ENCODE peak calls at places on chromosomes 7 and 10, in five cellular contexts. D is Panc1; E is OCI-LY7; L is CD4-positive, CD25-positive, alpha-beta regulatory T cell; N is tibial artery. P is an unnamed sample.

GRCh38 chr7:3549598-3549997 is 248.5 kb downstream of the SDK1 start:
- DNase-seq in D (no peak), E (no peak), L (no peak), N (no peak), P (no peak)

GRCh38 chr10:19592276-19592675 is 224.0 kb upstream of the PLXDC2 start:
- DNase-seq in D (no peak), E (no peak), L (no peak), N (no peak), P (no peak)

GRCh38 chr7:73701357-73701995 is 18.0 kb downstream of the STX1A start:
- DNase-seq in D (peak; percentile 76), E (peak; percentile 35), L (peak; percentile 29), N (no peak), P (peak; percentile 63)

GRCh38 chr7:105911961-105912575 is 35.7 kb upstream of the ATXN7L1 start:
- DNase-seq in D (no peak), E (no peak), L (no peak), N (no peak), P (no peak)

GRCh38 chr10:122525788-122526187 is 34.8 kb upstream of the DMBT1 start:
- DNase-seq in D (no peak), E (no peak), L (no peak), N (no peak), P (peak; percentile 45)

GRCh38 chr7:42770106-42770505 is 141.8 kb downstream of the C7orf25 start:
- DNase-seq in D (no peak), E (no peak), L (no peak), N (no peak), P (no peak)

GRCh38 chr10:93992400-93993030 is 1.2 kb upstream of the PLCE1 start:
- DNase-seq in D (no peak), E (no peak), L (no peak), N (no peak), P (peak; percentile 45)

GRCh38 chr7:155000795-155001194 is 2.1 kb downstream of the PAXIP1 start:
- DNase-seq in D (no peak), E (peak; percentile 34), L (peak; percentile 42), N (no peak), P (no peak)

GRCh38 chr7:139776486-139777303 is 1.1 kb downstream of the HIPK2 start:
- DNase-seq in D (no peak), E (peak; percentile 61), L (peak; percentile 64), N (no peak), P (peak; percentile 21)

GRCh38 chr7:92813390-92814024 is 22.9 kb downstream of the CDK6 start:
- DNase-seq in D (no peak), E (peak; percentile 85), L (peak; percentile 70), N (no peak), P (no peak)

GRCh38 chr7:66974986-66975590 is 20.3 kb downstream of the SBDS start:
- DNase-seq in D (no peak), E (no peak), L (no peak), N (no peak), P (peak; percentile 53)

GRCh38 chr10:78913219-78914059 is 155.3 kb upstream of the ZMIZ1 start:
- DNase-seq in D (no peak), E (peak; percentile 58), L (no peak), N (no peak), P (peak; percentile 85)

GRCh38 chr10:3995302-3996210 is 210.5 kb upstream of the KLF6 start:
- DNase-seq in D (no peak), E (no peak), L (no peak), N (no peak), P (no peak)

GRCh38 chr7:55441002-55441401 is 75.9 kb downstream of the LANCL2 start:
- DNase-seq in D (no peak), E (no peak), L (no peak), N (no peak), P (no peak)

GRCh38 chr10:77286851-77287250 is 350.8 kb downstream of the KCNMA1 start:
- DNase-seq in D (no peak), E (no peak), L (no peak), N (no peak), P (no peak)

GRCh38 chr7:157572622-157573021 is 235.8 kb downstream of the DNAJB6 start:
- DNase-seq in D (no peak), E (no peak), L (no peak), N (no peak), P (no peak)

GRCh38 chr10:71433983-71434744 is 37.4 kb downstream of the CDH23 start:
- DNase-seq in D (no peak), E (no peak), L (no peak), N (no peak), P (no peak)

GRCh38 chr10:6074489-6075301 is 12.5 kb upstream of the IL2RA start:
- DNase-seq in D (no peak), E (no peak), L (peak; percentile 52), N (peak; percentile 21), P (no peak)

GRCh38 chr10:78295242-78295641 is 261.6 kb downstream of the RPS24 start:
- DNase-seq in D (no peak), E (no peak), L (no peak), N (no peak), P (no peak)

GRCh38 chr10:59830601-59831259 is 75.6 kb downstream of the CCDC6 start:
- DNase-seq in D (peak; percentile 25), E (peak; percentile 53), L (peak; percentile 34), N (no peak), P (peak; percentile 35)

GRCh38 chr10:125038637-125039036 is 96.7 kb downstream of the ZRANB1 start:
- DNase-seq in D (no peak), E (peak; percentile 29), L (no peak), N (peak; percentile 86), P (no peak)

GRCh38 chr7:42588876-42589275 is 323.0 kb downstream of the C7orf25 start:
- DNase-seq in D (no peak), E (no peak), L (no peak), N (no peak), P (no peak)

GRCh38 chr7:149781921-149782320 is 8.5 kb upstream of the ZNF467 start:
- DNase-seq in D (no peak), E (no peak), L (no peak), N (no peak), P (no peak)

GRCh38 chr7:14420768-14421167 is 431.3 kb upstream of the ETV1 start:
- DNase-seq in D (no peak), E (no peak), L (no peak), N (no peak), P (no peak)

GRCh38 chr7:15828881-15829280 is 142.4 kb upstream of the MEOX2 start:
- DNase-seq in D (no peak), E (no peak), L (no peak), N (no peak), P (peak; percentile 17)

GRCh38 chr7:41870505-41871138 is 167.7 kb upstream of the INHBA start:
- DNase-seq in D (no peak), E (no peak), L (no peak), N (no peak), P (no peak)

GRCh38 chr10:120426306-120426705 is 30.7 kb upstream of the PLPP4 start:
- DNase-seq in D (no peak), E (no peak), L (no peak), N (no peak), P (no peak)

GRCh38 chr10:553233-553632 is 136.2 kb downstream of the DIP2C start:
- DNase-seq in D (no peak), E (no peak), L (no peak), N (no peak), P (peak; percentile 63)

GRCh38 chr10:1211844-1212570 is 155.8 kb downstream of the WDR37 start:
- DNase-seq in D (no peak), E (no peak), L (no peak), N (no peak), P (no peak)

GRCh38 chr7:64990936-64991335 is at the start of gene ZNF117:
- DNase-seq in D (no peak), E (no peak), L (no peak), N (no peak), P (no peak)

DNA sequence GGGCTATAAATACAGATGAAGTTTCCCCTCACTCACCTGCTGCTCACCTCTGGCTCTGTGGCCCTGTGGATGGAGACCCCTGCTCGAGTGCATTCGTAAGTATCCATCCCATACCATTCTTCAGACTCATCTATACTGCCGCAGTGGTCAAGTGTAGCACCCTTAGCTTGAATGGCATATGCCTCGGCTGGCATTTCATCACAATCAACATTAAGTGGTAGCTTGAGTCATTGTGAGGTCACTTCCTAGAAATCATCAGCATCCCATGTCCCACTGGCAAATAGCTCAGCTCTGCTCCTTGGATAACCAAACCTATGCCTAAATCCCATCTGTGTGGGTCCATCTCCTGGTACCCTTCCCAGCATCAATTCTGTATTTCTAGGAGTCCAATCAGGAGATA is 38.2 kb downstream of the MDH2 start:
- DNase-seq in D (no peak), E (no peak), L (no peak), N (no peak), P (no peak)
- H3K27ac ChIP-seq in D (no peak overlapping the region), E (no peak overlapping the region), L (no peak overlapping the region), N (no peak overlapping the region), P (no peak overlapping the region)

GRCh38 chr7:122652851-122653250 is 46.1 kb downstream of the RNF133 start:
- DNase-seq in D (no peak), E (no peak), L (no peak), N (no peak), P (no peak)

GRCh38 chr7:122651451-122651850 is 47.5 kb downstream of the RNF133 start:
- DNase-seq in D (no peak), E (no peak), L (no peak), N (no peak), P (no peak)

GRCh38 chr7:122653685-122654084 is 45.2 kb downstream of the RNF133 start:
- DNase-seq in D (no peak), E (no peak), L (no peak), N (no peak), P (no peak)
- H3K9me3 ChIP-seq in D (no peaks in the 10 kb centered on the region), E (no peaks in the 10 kb centered on the region), L (no peaks in the 10 kb centered on the region), N (no peaks in the 10 kb centered on the region), P (no peaks in the 10 kb centered on the region)

GRCh38 chr10:11298116-11298515 is 280.4 kb downstream of the CELF2 start:
- DNase-seq in D (no peak), E (no peak), L (no peak), N (no peak), P (peak; percentile 24)
- H3K36me3 ChIP-seq in D (no peaks in the 10 kb centered on the region), E (no peaks in the 10 kb centered on the region), L (peaks cover 95% of the 10 kb centered on the region), N (peaks cover 36% of the 10 kb centered on the region), P (peaks cover 50% of the 10 kb centered on the region)

GRCh38 chr10:43376046-43376635 is 4.7 kb downstream of the FXYD4 start:
- DNase-seq in D (no peak), E (no peak), L (no peak), N (peak; percentile 37), P (no peak)

GRCh38 chr10:43377393-43377883 is 6.0 kb downstream of the FXYD4 start:
- DNase-seq in D (no peak), E (no peak), L (no peak), N (peak; percentile 54), P (no peak)

GRCh38 chr10:43376828-43377227 is 5.4 kb downstream of the FXYD4 start:
- DNase-seq in D (no peak), E (peak; percentile 36), L (no peak), N (peak; percentile 58), P (no peak)

GRCh38 chr10:43374194-43374593 is 2.8 kb downstream of the FXYD4 start:
- DNase-seq in D (no peak), E (no peak), L (no peak), N (no peak), P (no peak)

DNA sequence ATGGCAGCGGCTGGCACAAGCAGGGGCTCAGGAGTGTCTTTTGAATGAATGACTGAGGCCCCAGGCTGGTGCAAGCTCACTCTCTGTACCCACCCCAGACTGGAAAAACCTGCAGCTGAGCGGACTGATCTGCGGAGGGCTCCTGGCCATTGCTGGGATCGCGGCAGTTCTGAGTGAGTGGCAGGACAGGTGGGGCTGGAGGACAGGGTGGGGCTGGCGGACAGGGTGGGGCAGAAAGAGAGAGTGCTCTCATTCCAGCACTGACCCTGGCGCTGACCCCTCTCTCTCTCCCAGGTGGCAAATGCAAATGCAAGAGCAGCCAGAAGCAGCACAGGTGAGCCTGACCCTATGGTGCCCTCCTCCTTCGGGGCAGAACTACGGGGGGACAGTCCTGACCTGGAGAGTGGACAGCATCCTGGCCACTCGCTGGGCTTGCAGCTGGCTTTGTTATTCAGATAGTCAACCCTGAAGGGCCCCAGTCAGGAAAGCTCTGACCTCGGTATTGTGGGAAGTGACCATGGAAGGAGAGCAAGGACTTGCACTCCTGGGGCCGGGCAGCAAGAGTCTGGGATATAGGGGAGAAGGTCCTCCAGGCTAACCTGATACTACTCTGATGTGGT is 4.1 kb downstream of the FXYD4 start:
- DNase-seq in D (no peak), E (no peak), L (no peak), N (no peak), P (peak; percentile 6)
- H3K27ac ChIP-seq in D (no peak overlapping the region), E (no peak overlapping the region), L (no peak overlapping the region), N (no peak overlapping the region), P (no peak overlapping the region)